ENCODE peak calls at places on chromosomes 3 and 15, in ten cellular contexts. T is mammary epithelial cell; Y is nephron progenitor cell; N is PC-9; U is Caco-2; X is stimulated activated naive CD8-positive, alpha-beta T cell treated with anti-CD3 and anti-CD28 coated beads, Interleukin-15, amount 100 ng/mL, for 72 hours; K is ACHN; Q is naive B cell; E is uterus; W is H54. R is an unnamed sample.

GRCh38 chr3:137105277-137105977 is 147.6 kb downstream of the IL20RB start:
- DNase-seq in U (no peak), Q (peak), Y (peak), X (peak), W (peak), E (peak), K (peak), T (peak), N (peak), R (no peak)

GRCh38 chr3:171328419-171329082 is 131.7 kb downstream of the TNIK start:
- DNase-seq in U (peak), X (peak), Y (no peak), W (no peak), E (no peak), Q (no peak), N (peak), K (peak), T (no peak), R (no peak)

GRCh38 chr3:36591959-36592358 is 172.4 kb downstream of the DCLK3 start:
- DNase-seq in W (no peak), K (peak), X (no peak), E (no peak), N (no peak), Q (no peak), T (peak), U (no peak), Y (no peak), R (no peak)

GRCh38 chr3:188272481-188273372 is 118.8 kb downstream of the LPP start:
- DNase-seq in U (no peak), N (peak), K (peak), E (peak), X (no peak), Y (no peak), T (peak), Q (no peak), W (no peak), R (no peak)

GRCh38 chr15:70910958-70911357 is 18.3 kb downstream of the LRRC49 start:
- DNase-seq in Y (no peak), Q (no peak), X (no peak), T (no peak), E (no peak), U (no peak), N (no peak), K (no peak), W (no peak), R (no peak)

GRCh38 chr3:31402118-31402517 is 130.6 kb upstream of the STT3B start:
- DNase-seq in Q (peak), W (no peak), U (no peak), E (no peak), T (no peak), X (no peak), N (no peak), Y (no peak), K (no peak), R (no peak)

GRCh38 chr3:143552851-143553250 is 295.4 kb downstream of the SLC9A9 start:
- DNase-seq in K (no peak), X (no peak), E (no peak), W (no peak), U (no peak), Q (no peak), Y (no peak), T (no peak), N (no peak), R (no peak)

GRCh38 chr3:161560006-161560637 is 63.5 kb downstream of the OTOL1 start:
- DNase-seq in K (peak), T (peak), X (no peak), E (peak), Q (no peak), U (peak), W (no peak), N (no peak), Y (peak), R (peak)

GRCh38 chr3:13179181-13179580 is 106.0 kb upstream of the IQSEC1 start:
- DNase-seq in T (no peak), N (no peak), E (no peak), X (no peak), Y (no peak), Q (no peak), U (no peak), W (no peak), K (no peak), R (no peak)

GRCh38 chr3:146585156-146585555 is 20.0 kb downstream of the PLSCR5 start:
- DNase-seq in X (no peak), Y (no peak), T (no peak), Q (no peak), K (no peak), U (no peak), E (no peak), N (no peak), W (no peak), R (no peak)

GRCh38 chr3:80734955-80735354 is 967.2 kb upstream of the ROBO1 start:
- DNase-seq in E (no peak), Q (no peak), U (no peak), N (no peak), Y (no peak), W (no peak), K (no peak), T (no peak), X (no peak), R (no peak)

GRCh38 chr3:138082085-138082991 is 33.1 kb downstream of the DZIP1L start:
- DNase-seq in Q (no peak), E (peak), W (peak), N (peak), T (peak), U (no peak), Y (no peak), X (peak), K (peak), R (no peak)

GRCh38 chr15:88018865-88019626 is 237.5 kb downstream of the NTRK3 start:
- DNase-seq in W (no peak), N (no peak), E (no peak), Q (no peak), U (no peak), Y (no peak), K (no peak), T (peak), X (no peak), R (no peak)

R was measured in mesothelial cell of epicardium.